ENCODE peak calls at places on chromosomes 1 and 21, in five cellular contexts. E is GM19239, O is thyroid gland, J is HS-5, T is HuH-7.5. X is an unnamed sample.

GRCh38 chr1:19799233-19799876 is 361 bp downstream of the TMCO4 start:
- DNase-seq in E (peak; percentile 70), O (peak; percentile 75), J (no peak), T (peak; percentile 76), X (peak; percentile 58)

GRCh38 chr1:202186327-202186726 is 7.3 kb upstream of the LGR6 start:
- DNase-seq in E (no peak), O (no peak), J (no peak), T (no peak), X (no peak)

GRCh38 chr1:111414756-111415155 is 12.8 kb downstream of the OVGP1 start:
- DNase-seq in E (no peak), O (no peak), J (no peak), T (no peak), X (no peak)

GRCh38 chr1:155069551-155070391 is 6.2 kb downstream of the EFNA4 start:
- DNase-seq in E (no peak), O (no peak), J (no peak), T (no peak), X (no peak)

GRCh38 chr1:89757532-89757931 is 63.3 kb upstream of the LRRC8D start:
- DNase-seq in E (peak; percentile 32), O (no peak), J (no peak), T (no peak), X (no peak)

GRCh38 chr21:32812035-32812434 is 40.5 kb upstream of the PAXBP1 start:
- DNase-seq in E (no peak), O (no peak), J (no peak), T (no peak), X (no peak)

GRCh38 chr1:47191940-47192457 is 2.2 kb upstream of the PDZK1IP1 start:
- DNase-seq in E (no peak), O (no peak), J (no peak), T (no peak), X (no peak)

GRCh38 chr1:26391450-26391849 is 18.9 kb upstream of the ZNF683 start:
- DNase-seq in E (no peak), O (no peak), J (no peak), T (no peak), X (peak; percentile 42)

GRCh38 chr21:30434033-30434631 is 4.1 kb downstream of the KRTAP13-4 start:
- DNase-seq in E (no peak), O (peak; percentile 2), J (peak; percentile 10), T (no peak), X (peak; percentile 62)

GRCh38 chr1:4970532-4970931 is 316.1 kb downstream of the AJAP1 start:
- DNase-seq in E (no peak), O (no peak), J (no peak), T (no peak), X (no peak)

GRCh38 chr1:234544094-234544579 is 65.2 kb upstream of the TARBP1 start:
- DNase-seq in E (no peak), O (peak; percentile 74), J (peak; percentile 86), T (peak; percentile 58), X (peak; percentile 55)

GRCh38 chr1:113930499-113931161 is 1.5 kb downstream of the HIPK1 start:
- DNase-seq in E (peak; percentile 25), O (peak; percentile 19), J (no peak), T (peak; percentile 31), X (peak; percentile 42)

GRCh38 chr21:35095859-35096291 is 46.8 kb upstream of the RUNX1 start:
- DNase-seq in E (no peak), O (no peak), J (no peak), T (no peak), X (no peak)

GRCh38 chr1:57424231-57425027 is 569 bp upstream of the DAB1 start:
- DNase-seq in E (no peak), O (no peak), J (no peak), T (peak; percentile 70), X (peak; percentile 84)

GRCh38 chr1:75708910-75709309 is 15.6 kb upstream of the ACADM start:
- DNase-seq in E (no peak), O (no peak), J (no peak), T (no peak), X (no peak)

GRCh38 chr1:32907435-32907834 is 6.2 kb upstream of the TMEM54 start:
- DNase-seq in E (no peak), O (peak; percentile 67), J (no peak), T (no peak), X (no peak)

GRCh38 chr1:214425723-214426419 is 125.5 kb downstream of the PTPN14 start:
- DNase-seq in E (no peak), O (no peak), J (no peak), T (no peak), X (no peak)

GRCh38 chr21:31660134-31660565 is 657 bp downstream of the SOD1 start:
- DNase-seq in E (no peak), O (peak; percentile 49), J (no peak), T (peak; percentile 18), X (no peak)

GRCh38 chr1:83931658-83932253 is 67.2 kb downstream of the TTLL7 start:
- DNase-seq in E (peak; percentile 16), O (peak; percentile 2), J (peak; percentile 25), T (peak; percentile 13), X (peak; percentile 53)

GRCh38 chr1:82323144-82323543 is 522.4 kb downstream of the ADGRL2 start:
- DNase-seq in E (no peak), O (no peak), J (no peak), T (no peak), X (no peak)

GRCh38 chr1:39230261-39231190 is 26.0 kb downstream of the MACF1 start:
- DNase-seq in E (peak; percentile 54), O (peak; percentile 15), J (no peak), T (no peak), X (no peak)

GRCh38 chr1:183281039-183281438 is 95.0 kb downstream of the LAMC2 start:
- DNase-seq in E (no peak), O (no peak), J (peak; percentile 60), T (no peak), X (no peak)

GRCh38 chr1:58699011-58699762 is 675 bp downstream of the MYSM1 start:
- DNase-seq in E (no peak), O (no peak), J (no peak), T (no peak), X (no peak)

GRCh38 chr1:77781683-77782082 is 2.2 kb downstream of the MIGA1 start:
- DNase-seq in E (no peak), O (no peak), J (no peak), T (no peak), X (no peak)

X was measured in HEK293T.